ENCODE peak calls at places on chromosome 16, in nine cellular contexts. M, V, F, L, U, B, Y, E and C are unnamed samples.
A peak's percentile ranks its signal among the peaks of the same experiment; 100 is the strongest.

GRCh38 chr16:12426122-12426521 is 377.6 kb downstream of the CPPED1 start:
- DNase-seq in M (no peak), V (no peak), F (no peak), L (no peak), U (no peak), B (no peak), Y (peak; percentile 12), E (peak; percentile 39), C (no peak)

GRCh38 chr16:82152192-82152591 is 17.8 kb downstream of the MPHOSPH6 start:
- DNase-seq in M (no peak), V (no peak), F (no peak), L (no peak), U (no peak), B (no peak), Y (no peak), E (no peak), C (no peak)

GRCh38 chr16:21156767-21157467 is 1.6 kb upstream of the LDAF1 start:
- DNase-seq in M (no peak), V (peak; percentile 62), F (no peak), L (peak; percentile 12), U (peak; percentile 47), B (no peak), Y (peak; percentile 59), E (peak; percentile 76), C (peak; percentile 27)

GRCh38 chr16:21645261-21645721 is 7.1 kb downstream of the IGSF6 start:
- DNase-seq in M (peak; percentile 35), V (no peak), F (no peak), L (no peak), U (no peak), B (peak; percentile 25), Y (no peak), E (peak; percentile 18), C (peak; percentile 6)

GRCh38 chr16:2784536-2785100 is 2.7 kb downstream of the PRSS33 start:
- DNase-seq in M (no peak), V (no peak), F (no peak), L (no peak), U (peak; percentile 14), B (no peak), Y (no peak), E (no peak), C (no peak)

GRCh38 chr16:82954224-82954929 is 327.6 kb downstream of the CDH13 start:
- DNase-seq in M (no peak), V (no peak), F (no peak), L (no peak), U (no peak), B (no peak), Y (no peak), E (no peak), C (no peak)

GRCh38 chr16:80347900-80348299 is 192.9 kb upstream of the DYNLRB2 start:
- DNase-seq in M (no peak), V (peak; percentile 17), F (no peak), L (no peak), U (peak; percentile 35), B (no peak), Y (no peak), E (no peak), C (no peak)

GRCh38 chr16:28999577-28999976 is 14.7 kb downstream of the LAT start:
- DNase-seq in M (no peak), V (no peak), F (no peak), L (no peak), U (no peak), B (no peak), Y (no peak), E (no peak), C (no peak)

GRCh38 chr16:59634951-59635350 is 900.8 kb upstream of the GOT2 start:
- DNase-seq in M (no peak), V (no peak), F (no peak), L (no peak), U (no peak), B (no peak), Y (no peak), E (no peak), C (no peak)

GRCh38 chr16:55257971-55258613 is 65.9 kb upstream of the IRX6 start:
- DNase-seq in M (peak; percentile 40), V (peak; percentile 31), F (peak; percentile 33), L (no peak), U (peak; percentile 76), B (peak; percentile 12), Y (peak; percentile 49), E (peak; percentile 61), C (peak; percentile 36)

GRCh38 chr16:1054660-1055556 is 17.6 kb upstream of the SSTR5 start:
- DNase-seq in M (peak; percentile 27), V (peak; percentile 23), F (no peak), L (peak; percentile 24), U (peak; percentile 68), B (peak; percentile 41), Y (peak; percentile 75), E (peak; percentile 48), C (peak; percentile 22)

GRCh38 chr16:86597880-86598606 is 19.7 kb downstream of the FOXL1 start:
- DNase-seq in M (no peak), V (no peak), F (no peak), L (no peak), U (no peak), B (no peak), Y (no peak), E (no peak), C (no peak)

GRCh38 chr16:55297062-55297909 is 26.7 kb upstream of the IRX6 start:
- DNase-seq in M (no peak), V (no peak), F (no peak), L (no peak), U (no peak), B (no peak), Y (no peak), E (peak; percentile 96), C (peak; percentile 5)